ENCODE peak calls at places on chromosome 2, in seven cellular contexts. Y, I, R, O, A, L and G are unnamed samples.

GRCh38 chr2:159265171-159265576 is 21.3 kb downstream of the WDSUB1 start:
- DNase-seq in A (no peak), Y (no peak), L (peak; percentile 26), I (peak; percentile 70), R (no peak), O (no peak), G (no peak)

GRCh38 chr2:131042161-131042775 is 51.0 kb downstream of the FAM168B start:
- DNase-seq in Y (no peak), I (peak; percentile 23), A (no peak), O (no peak), L (no peak), R (no peak), G (no peak)

GRCh38 chr2:108165750-108166149 is 74.0 kb upstream of the SULT1C3 start:
- DNase-seq in Y (no peak), R (no peak), O (no peak), A (no peak), I (no peak), L (no peak), G (no peak)

GRCh38 chr2:48445091-48445725 is 84.7 kb upstream of the STON1 start:
- DNase-seq in R (no peak), O (no peak), A (no peak), I (peak; percentile 84), L (no peak), Y (no peak), G (no peak)

GRCh38 chr2:68784849-68785248 is 50.2 kb downstream of the ARHGAP25 start:
- DNase-seq in A (no peak), Y (no peak), I (no peak), R (no peak), L (no peak), O (no peak), G (no peak)

GRCh38 chr2:72271766-72272615 is 124.3 kb upstream of the CYP26B1 start:
- DNase-seq in L (no peak), O (peak; percentile 61), A (peak; percentile 56), I (peak; percentile 11), Y (no peak), R (no peak), G (no peak)

GRCh38 chr2:185174353-185174752 is 564.3 kb upstream of the FSIP2 start:
- DNase-seq in O (no peak), A (no peak), R (no peak), L (no peak), I (peak; percentile 24), Y (no peak), G (no peak)

GRCh38 chr2:134919360-134920210 is 963 bp downstream of the CCNT2 start:
- DNase-seq in A (peak; percentile 68), L (no peak), O (no peak), I (peak; percentile 25), R (no peak), Y (no peak), G (peak; percentile 20)

GRCh38 chr2:205139822-205140612 is 542.3 kb upstream of the NRP2 start:
- DNase-seq in Y (no peak), I (no peak), A (peak; percentile 22), L (peak; percentile 85), O (no peak), R (no peak), G (peak; percentile 44)

GRCh38 chr2:25651782-25652455 is 21.5 kb downstream of the DTNB start:
- DNase-seq in I (no peak), Y (no peak), A (no peak), L (no peak), R (no peak), O (no peak), G (no peak)

GRCh38 chr2:21354113-21354679 is 230.4 kb downstream of the TDRD15 start:
- DNase-seq in Y (no peak), L (no peak), I (no peak), A (no peak), O (no peak), R (no peak), G (no peak)

GRCh38 chr2:36507408-36507812 is 90.6 kb downstream of the FEZ2 start:
- DNase-seq in Y (peak; percentile 6), R (no peak), I (peak; percentile 78), L (peak; percentile 94), A (no peak), O (no peak), G (peak; percentile 27)

GRCh38 chr2:289362-290089 is 1.6 kb upstream of the ALKAL2 start:
- DNase-seq in L (peak; percentile 57), A (peak; percentile 39), Y (no peak), R (no peak), O (peak; percentile 56), I (peak; percentile 25), G (peak; percentile 57)

GRCh38 chr2:207434288-207434687 is 95.5 kb upstream of the CREB1 start:
- DNase-seq in Y (no peak), A (no peak), I (no peak), L (no peak), R (no peak), O (no peak), G (no peak)

GRCh38 chr2:201952212-201952611 is 81.4 kb upstream of the FZD7 start:
- DNase-seq in I (peak; percentile 25), A (no peak), L (peak; percentile 71), R (no peak), O (no peak), Y (no peak), G (no peak)

GRCh38 chr2:170361359-170361936 is 183.5 kb downstream of the MYO3B start:
- DNase-seq in I (peak; percentile 78), Y (peak; percentile 18), L (peak; percentile 82), R (no peak), A (peak; percentile 29), O (peak; percentile 46), G (no peak)

GRCh38 chr2:165109915-165110314 is 93.9 kb downstream of the SCN3A start:
- DNase-seq in L (no peak), I (no peak), R (no peak), O (no peak), A (no peak), Y (no peak), G (no peak)

GRCh38 chr2:62410926-62411456 is 95.0 kb downstream of the TMEM17 start:
- DNase-seq in R (no peak), A (no peak), I (no peak), L (no peak), Y (no peak), O (no peak), G (peak; percentile 20)

GRCh38 chr2:180524458-180524857 is 455.9 kb upstream of the UBE2E3 start:
- DNase-seq in I (no peak), L (peak; percentile 14), R (no peak), Y (no peak), O (no peak), A (no peak), G (no peak)

GRCh38 chr2:207251022-207251421 is 85.3 kb upstream of the KLF7 start:
- DNase-seq in L (no peak), Y (no peak), R (no peak), I (no peak), O (no peak), A (no peak), G (no peak)

GRCh38 chr2:137838255-137839092 is 125.8 kb upstream of the HNMT start:
- DNase-seq in Y (no peak), I (peak; percentile 68), L (peak; percentile 76), R (no peak), A (no peak), O (no peak), G (no peak)

DNA sequence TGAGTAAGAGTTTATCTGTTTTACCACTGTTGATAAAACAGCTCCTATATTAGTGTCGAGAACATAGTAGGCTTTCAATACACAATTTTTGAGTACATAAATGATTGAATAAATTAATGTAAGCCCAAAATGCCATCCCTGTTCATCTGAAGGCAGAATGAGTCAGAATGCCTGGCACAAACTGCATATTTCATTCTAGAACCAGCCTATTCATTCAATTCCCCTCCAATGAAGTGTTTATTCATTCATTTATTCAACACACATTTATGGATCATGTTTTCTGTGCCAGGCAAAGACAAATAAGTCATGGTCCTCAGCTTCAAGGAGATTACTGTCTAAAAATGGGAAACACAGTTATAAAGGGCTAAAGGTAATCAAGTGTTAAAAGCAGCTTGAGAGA is 22.8 kb upstream of the LCLAT1 start:
- DNase-seq in I (no peak), L (no peak), A (no peak), Y (no peak), R (no peak), O (no peak), G (no peak)
- H3K4me1 ChIP-seq in I (peaks cover 9% of the 10 kb centered on the region), L (peaks cover 15% of the 10 kb centered on the region), A (no peaks in the 10 kb centered on the region), Y (peaks cover 71% of the 10 kb centered on the region), R (no peaks in the 10 kb centered on the region), O (no peaks in the 10 kb centered on the region), G (peaks cover 20% of the 10 kb centered on the region)

GRCh38 chr2:28768422-28768821 is 16.8 kb downstream of the PPP1CB start:
- DNase-seq in L (no peak), O (no peak), Y (no peak), R (no peak), A (no peak), I (no peak), G (no peak)
- H3K4me1 ChIP-seq in L (no peaks in the 10 kb centered on the region), O (peaks cover 9% of the 10 kb centered on the region), Y (peaks cover 53% of the 10 kb centered on the region), R (no peaks in the 10 kb centered on the region), A (peaks cover 27% of the 10 kb centered on the region), I (peaks cover 10% of the 10 kb centered on the region), G (peaks cover 1% of the 10 kb centered on the region)

GRCh38 chr2:217903142-217903858 is 99.5 kb downstream of the TNS1 start:
- DNase-seq in R (no peak), O (no peak), Y (no peak), I (no peak), L (no peak), A (no peak), G (no peak)

GRCh38 chr2:217900780-217901360 is 101.9 kb downstream of the TNS1 start:
- DNase-seq in Y (no peak), I (no peak), O (no peak), A (no peak), L (no peak), R (no peak), G (no peak)

GRCh38 chr2:217902281-217903141 is 100.3 kb downstream of the TNS1 start:
- DNase-seq in O (no peak), I (peak; percentile 5), R (peak; percentile 95), A (peak; percentile 71), Y (no peak), L (no peak), G (peak; percentile 89)

GRCh38 chr2:217901400-217901799 is 101.4 kb downstream of the TNS1 start:
- DNase-seq in A (no peak), L (no peak), I (no peak), O (no peak), Y (no peak), R (no peak), G (no peak)

DNA sequence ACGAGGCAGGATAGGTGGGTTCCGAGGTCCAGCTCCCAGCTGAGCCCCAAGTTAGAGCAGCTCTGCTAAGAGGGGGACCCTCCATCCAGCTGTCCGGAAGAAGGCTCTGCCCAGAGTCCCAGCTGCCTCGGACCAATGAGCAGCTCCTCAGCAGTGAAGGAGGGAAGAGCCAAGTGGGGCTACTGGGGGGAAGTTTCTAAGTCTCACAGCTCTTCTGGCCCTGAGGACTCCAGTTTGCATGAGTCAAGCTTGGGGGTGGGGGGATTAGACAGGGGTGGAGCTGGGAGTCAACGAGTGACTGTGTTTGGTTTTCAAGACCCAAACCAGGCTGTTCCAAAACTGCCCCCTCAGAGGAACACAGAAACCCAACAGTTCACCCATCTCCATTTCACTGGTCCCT is 101.0 kb downstream of the TNS1 start:
- DNase-seq in L (no peak), O (no peak), R (peak; percentile 91), I (no peak), A (no peak), Y (no peak), G (peak; percentile 70)
- H3K4me1 ChIP-seq in L (no peaks in the 10 kb centered on the region), O (peaks cover 4% of the 10 kb centered on the region), R (peaks cover 12% of the 10 kb centered on the region), I (no peaks in the 10 kb centered on the region), A (peaks cover 26% of the 10 kb centered on the region), Y (no peaks in the 10 kb centered on the region), G (peaks cover 57% of the 10 kb centered on the region)

DNA sequence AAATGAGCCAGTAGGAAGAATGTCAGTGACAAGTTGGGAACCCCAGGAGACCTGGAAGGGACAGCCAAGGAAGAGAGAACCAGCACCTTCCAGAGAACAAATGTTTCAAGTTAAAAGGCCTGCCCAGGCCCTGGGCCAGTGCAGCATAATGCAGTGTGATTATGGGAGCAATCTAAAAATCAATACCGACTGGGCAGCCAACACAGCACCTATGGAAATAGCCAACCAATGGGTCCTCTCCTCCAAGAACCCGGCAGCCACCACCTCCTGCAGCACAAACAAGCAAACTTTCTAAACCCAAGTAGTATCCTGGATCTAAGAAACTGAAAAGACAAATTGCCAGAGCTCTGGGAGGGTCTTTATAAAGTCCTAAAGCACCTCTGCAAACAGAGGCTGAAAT is 71.7 kb downstream of the CLHC1 start:
- DNase-seq in I (no peak), A (no peak), R (no peak), Y (no peak), L (no peak), O (no peak), G (no peak)
- H3K4me1 ChIP-seq in I (peaks cover 55% of the 10 kb centered on the region), A (peaks cover 44% of the 10 kb centered on the region), R (peaks cover 6% of the 10 kb centered on the region), Y (no peaks in the 10 kb centered on the region), L (peaks cover 43% of the 10 kb centered on the region), O (no peaks in the 10 kb centered on the region), G (peaks cover 11% of the 10 kb centered on the region)